ENCODE peak calls at places on chromosomes 3 and 15, in six cellular contexts. A is RPMI8226; D is activated naive CD4-positive, alpha-beta T cell treated with anti-CD3 and anti-CD28 coated beads, Interleukin-2, amount 10 ng/mL, durations not matched to agents 7 days and 5 days; Z is heart left ventricle; Q is stimulated activated CD8-positive, alpha-beta memory T cell treated with anti-CD3 and anti-CD28 coated beads, Interleukin-12 subunit alpha, Interleukin-12 subunit beta, amount 100 ng/mL, for 1 hour; U is psoas muscle. W is an unnamed sample.

GRCh38 chr15:32855942-32856341 is 138.1 kb downstream of the GREM1 start:
- DNase-seq in U (no peak), A (no peak), Z (no peak), Q (no peak), D (no peak), W (no peak)

GRCh38 chr3:123292321-123293310 is 90.9 kb downstream of the SEC22A start:
- DNase-seq in U (no peak), A (peak; percentile 37), Q (no peak), D (no peak), Z (no peak), W (no peak)

GRCh38 chr3:184846500-184846899 is 34.5 kb downstream of the VPS8 start:
- DNase-seq in D (no peak), U (no peak), Z (no peak), A (no peak), Q (no peak), W (no peak)

GRCh38 chr3:146160964-146161724 is at the start of gene PLOD2:
- DNase-seq in A (peak; percentile 8), Q (no peak), Z (peak; percentile 91), U (peak; percentile 71), D (peak; percentile 31), W (peak; percentile 88)

GRCh38 chr15:52483712-52484111 is 45.0 kb downstream of the MYO5A start:
- DNase-seq in A (peak; percentile 49), Q (no peak), D (no peak), U (no peak), Z (no peak), W (no peak)

GRCh38 chr3:172675371-172676193 is 35.3 kb downstream of the NCEH1 start:
- DNase-seq in A (peak; percentile 78), D (no peak), Q (no peak), U (no peak), Z (no peak), W (no peak)

GRCh38 chr3:100533176-100533575 is 40.8 kb downstream of the TMEM45A start:
- DNase-seq in Z (no peak), U (no peak), D (no peak), A (no peak), Q (no peak), W (no peak)

GRCh38 chr15:56759450-56759845 is 26.1 kb upstream of the ZNF280D start:
- DNase-seq in A (no peak), Z (peak; percentile 62), D (no peak), U (peak; percentile 44), Q (no peak), W (peak; percentile 61)

GRCh38 chr3:114365268-114365667 is 71.4 kb downstream of the TIGIT start:
- DNase-seq in D (no peak), Z (no peak), Q (no peak), A (no peak), U (no peak), W (no peak)

GRCh38 chr3:103629391-103629790 is 1194.6 kb downstream of the ZPLD1 start:
- DNase-seq in Q (no peak), U (no peak), A (no peak), D (no peak), Z (no peak), W (no peak)

W was measured in left ventricle myocardium superior.